ENCODE peak calls at places on chromosome 10, in seven cellular contexts. N, W, J, M, U, D and R are unnamed samples.

GRCh38 chr10:34538291-34538829 is 276.7 kb downstream of the PARD3 start:
- ATAC-seq in N (no peak), W (no peak), J (no peak), M (peak; percentile 48), U (no peak), D (no peak), R (no peak)

GRCh38 chr10:49272251-49273081 is 26.5 kb upstream of the C10orf71 start:
- ATAC-seq in N (peak; percentile 53), W (peak; percentile 49), J (peak; percentile 47), M (no peak), U (peak; percentile 31), D (peak; percentile 85), R (no peak)

GRCh38 chr10:44627591-44628354 is 242.9 kb upstream of the CXCL12 start:
- ATAC-seq in N (peak; percentile 78), W (no peak), J (no peak), M (no peak), U (no peak), D (no peak), R (no peak)

GRCh38 chr10:6044060-6044459 is 18.1 kb downstream of the IL2RA start:
- ATAC-seq in N (no peak), W (no peak), J (no peak), M (no peak), U (no peak), D (no peak), R (no peak)

GRCh38 chr10:112906945-112907344 is 43.1 kb upstream of the TCF7L2 start:
- ATAC-seq in N (no peak), W (no peak), J (no peak), M (peak; percentile 19), U (no peak), D (no peak), R (no peak)

GRCh38 chr10:70234668-70235447 is 1.6 kb upstream of the PPA1 start:
- ATAC-seq in N (no peak), W (no peak), J (peak; percentile 21), M (no peak), U (no peak), D (no peak), R (no peak)

GRCh38 chr10:77800738-77801266 is 125.8 kb downstream of the DLG5 start:
- ATAC-seq in N (no peak), W (no peak), J (no peak), M (no peak), U (no peak), D (no peak), R (no peak)

GRCh38 chr10:110833941-110834621 is 37.6 kb upstream of the PDCD4 start:
- ATAC-seq in N (no peak), W (no peak), J (no peak), M (no peak), U (no peak), D (no peak), R (no peak)

GRCh38 chr10:127552446-127552845 is 3.3 kb downstream of the NPS start:
- ATAC-seq in N (no peak), W (no peak), J (no peak), M (peak; percentile 15), U (no peak), D (no peak), R (no peak)

GRCh38 chr10:48678041-48678440 is 6.6 kb upstream of the WDFY4 start:
- ATAC-seq in N (no peak), W (no peak), J (no peak), M (no peak), U (no peak), D (peak; percentile 86), R (no peak)

GRCh38 chr10:113947138-113948011 is 92.9 kb downstream of the NHLRC2 start:
- ATAC-seq in N (no peak), W (peak; percentile 63), J (no peak), M (no peak), U (peak; percentile 18), D (no peak), R (no peak)

GRCh38 chr10:124544711-124545110 is 83.1 kb downstream of the LHPP start:
- ATAC-seq in N (no peak), W (no peak), J (peak; percentile 44), M (no peak), U (no peak), D (peak; percentile 20), R (no peak)

GRCh38 chr10:4812952-4813351 is 13.1 kb upstream of the AKR1E2 start:
- ATAC-seq in N (no peak), W (no peak), J (no peak), M (no peak), U (peak; percentile 34), D (peak; percentile 20), R (no peak)

GRCh38 chr10:77949167-77949566 is 22.6 kb upstream of the DLG5 start:
- ATAC-seq in N (no peak), W (no peak), J (peak; percentile 55), M (no peak), U (no peak), D (no peak), R (no peak)

GRCh38 chr10:75487087-75487784 is 55.8 kb downstream of the LRMDA start:
- ATAC-seq in N (peak; percentile 41), W (no peak), J (no peak), M (no peak), U (no peak), D (no peak), R (no peak)

GRCh38 chr10:86837663-86838062 is 81.2 kb downstream of the BMPR1A start:
- ATAC-seq in N (no peak), W (no peak), J (no peak), M (no peak), U (no peak), D (no peak), R (no peak)

GRCh38 chr10:122567056-122567660 is 6.6 kb downstream of the DMBT1 start:
- ATAC-seq in N (no peak), W (peak; percentile 42), J (no peak), M (peak; percentile 68), U (no peak), D (peak; percentile 42), R (no peak)

GRCh38 chr10:121994429-121994881 is 5.5 kb downstream of the TACC2 start:
- ATAC-seq in N (peak; percentile 76), W (no peak), J (peak; percentile 74), M (no peak), U (no peak), D (no peak), R (no peak)

GRCh38 chr10:71545001-71545400 is 148.3 kb downstream of the CDH23 start:
- ATAC-seq in N (no peak), W (no peak), J (no peak), M (no peak), U (no peak), D (no peak), R (no peak)

GRCh38 chr10:118264252-118264651 is 77.9 kb downstream of the FAM204A start:
- ATAC-seq in N (no peak), W (no peak), J (no peak), M (no peak), U (no peak), D (no peak), R (no peak)

GRCh38 chr10:97715259-97715874 is 1.8 kb downstream of the MARVELD1 start:
- ATAC-seq in N (no peak), W (no peak), J (no peak), M (no peak), U (no peak), D (no peak), R (no peak)

GRCh38 chr10:96043895-96044580 is 655 bp downstream of the CCNJ start:
- ATAC-seq in N (peak; percentile 77), W (peak; percentile 48), J (peak; percentile 51), M (peak; percentile 62), U (peak; percentile 63), D (peak; percentile 61), R (peak; percentile 45)

GRCh38 chr10:94225589-94225988 is 137.2 kb downstream of the NOC3L start:
- ATAC-seq in N (no peak), W (no peak), J (peak; percentile 34), M (no peak), U (no peak), D (no peak), R (no peak)

GRCh38 chr10:123502983-123503382 is 163.2 kb upstream of the GPR26 start:
- ATAC-seq in N (no peak), W (no peak), J (no peak), M (no peak), U (no peak), D (no peak), R (no peak)

GRCh38 chr10:93757136-93757535 is 600 bp upstream of the LGI1 start:
- ATAC-seq in N (peak; percentile 62), W (no peak), J (no peak), M (no peak), U (no peak), D (no peak), R (no peak)

GRCh38 chr10:26225322-26225721 is 8.7 kb downstream of the GAD2 start:
- ATAC-seq in N (no peak), W (no peak), J (no peak), M (no peak), U (no peak), D (no peak), R (no peak)

GRCh38 chr10:103747193-103747865 is 108.0 kb downstream of the SH3PXD2A start:
- ATAC-seq in N (no peak), W (no peak), J (no peak), M (no peak), U (no peak), D (no peak), R (no peak)

GRCh38 chr10:490891-491571 is 198.4 kb downstream of the DIP2C start:
- ATAC-seq in N (peak; percentile 47), W (no peak), J (peak; percentile 71), M (peak; percentile 19), U (no peak), D (no peak), R (no peak)

GRCh38 chr10:123287594-123288247 is 133.5 kb downstream of the BUB3 start:
- ATAC-seq in N (no peak), W (peak; percentile 93), J (no peak), M (no peak), U (peak; percentile 99), D (peak; percentile 85), R (peak; percentile 99)

GRCh38 chr10:22334414-22335203 is 10.7 kb upstream of the SPAG6 start:
- ATAC-seq in N (peak; percentile 27), W (peak; percentile 1), J (peak; percentile 13), M (peak; percentile 44), U (peak; percentile 3), D (peak; percentile 6), R (no peak)

GRCh38 chr10:30705086-30705624 is 75.6 kb upstream of the LYZL2 start:
- ATAC-seq in N (no peak), W (peak; percentile 11), J (no peak), M (no peak), U (peak; percentile 32), D (peak; percentile 57), R (peak; percentile 34)

GRCh38 chr10:4650109-4650508 is 175.9 kb upstream of the AKR1E2 start:
- ATAC-seq in N (no peak), W (no peak), J (no peak), M (no peak), U (no peak), D (no peak), R (no peak)

GRCh38 chr10:126171555-126171954 is 216.7 kb downstream of the ADAM12 start:
- ATAC-seq in N (no peak), W (no peak), J (no peak), M (no peak), U (no peak), D (no peak), R (no peak)

GRCh38 chr10:127228195-127228785 is 31.9 kb upstream of the INSYN2A start:
- ATAC-seq in N (peak; percentile 75), W (no peak), J (no peak), M (peak; percentile 75), U (no peak), D (no peak), R (no peak)

GRCh38 chr10:128660726-128661125 is 534.5 kb upstream of the MKI67 start:
- ATAC-seq in N (no peak), W (no peak), J (no peak), M (no peak), U (no peak), D (no peak), R (no peak)